ENCODE peak calls at places on chromosomes 16 and 17, in four cellular contexts. S is PC-3, E is psoas muscle, K is body of pancreas. J is an unnamed sample. For H3K4me1, the result is how much of the 10 kb centered on the place peaks cover.

GRCh38 chr17:7969434-7969833 is 33.0 kb upstream of the GUCY2D start:
- DNase-seq in S (no peak), E (no peak), K (no peak), J (no peak)

GRCh38 chr16:81180578-81180977 is 57.9 kb upstream of the BCO1 start:
- DNase-seq in S (no peak), E (no peak), K (no peak), J (no peak)

GRCh38 chr16:23595246-23595950 is 718 bp downstream of the NDUFAB1 start:
- DNase-seq in S (no peak), E (no peak), K (no peak), J (no peak)

GRCh38 chr17:81514735-81515529 is 2.3 kb upstream of the ACTG1 start:
- DNase-seq in S (peak), E (peak), K (peak), J (peak)

GRCh38 chr16:85313541-85314208 is 201.4 kb upstream of the CIBAR2 start:
- DNase-seq in S (no peak), E (no peak), K (no peak), J (peak)

GRCh38 chr17:50101346-50102163 is 6.4 kb downstream of the PDK2 start:
- DNase-seq in S (no peak), E (peak), K (peak), J (peak)

GRCh38 chr16:11325404-11326083 is 19.7 kb upstream of the RMI2 start:
- DNase-seq in S (no peak), E (no peak), K (no peak), J (no peak)

GRCh38 chr16:24610421-24610765 is 71.0 kb downstream of the RBBP6 start:
- DNase-seq in S (peak), E (peak), K (peak), J (no peak)

GRCh38 chr17:51371732-51372151 is 111.4 kb downstream of the UTP18 start:
- DNase-seq in S (peak), E (no peak), K (peak), J (peak)

GRCh38 chr17:47210105-47210504 is 957 bp downstream of the MYL4 start:
- DNase-seq in S (no peak), E (no peak), K (no peak), J (peak)

GRCh38 chr17:17150450-17150804 is 55.7 kb downstream of the PLD6 start:
- DNase-seq in S (no peak), E (no peak), K (no peak), J (no peak)

GRCh38 chr17:79802039-79802735 is 5.3 kb upstream of the CBX8 start:
- DNase-seq in S (no peak), E (no peak), K (no peak), J (no peak)

GRCh38 chr16:75570351-75571104 is 4.3 kb downstream of the GABARAPL2 start:
- DNase-seq in S (no peak), E (no peak), K (no peak), J (no peak)
- H3K4me1 ChIP-seq in S (under half), E (under half), K (under half), J (under half)

GRCh38 chr16:12672986-12673385 is 130.7 kb downstream of the CPPED1 start:
- DNase-seq in S (no peak), E (no peak), K (no peak), J (no peak)

GRCh38 chr16:12674096-12674495 is 129.6 kb downstream of the CPPED1 start:
- DNase-seq in S (no peak), E (no peak), K (no peak), J (no peak)

GRCh38 chr16:12673466-12673865 is 130.2 kb downstream of the CPPED1 start:
- DNase-seq in S (no peak), E (no peak), K (no peak), J (no peak)

GRCh38 chr16:12675852-12676251 is 127.8 kb downstream of the CPPED1 start:
- DNase-seq in S (no peak), E (no peak), K (no peak), J (no peak)

DNA sequence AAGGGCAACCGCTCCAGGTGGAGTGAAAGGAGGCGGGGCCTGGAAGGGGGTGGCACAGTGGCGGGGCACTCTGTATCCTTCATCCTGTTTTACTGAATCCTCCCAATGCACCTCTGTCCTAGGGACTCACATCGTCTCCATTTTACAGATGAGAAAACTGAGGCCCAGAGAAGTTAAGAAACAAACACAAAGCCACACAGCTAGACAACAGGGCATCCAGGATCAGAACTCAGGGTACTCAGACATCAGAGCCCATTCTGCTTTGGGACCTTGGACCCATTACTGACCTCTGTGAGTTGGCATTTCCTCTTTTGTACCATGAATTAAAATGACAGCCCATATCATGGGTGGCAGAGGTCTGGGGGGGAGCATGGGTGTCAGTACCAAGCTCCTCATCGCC is 129.2 kb downstream of the CPPED1 start:
- DNase-seq in S (no peak), E (no peak), K (no peak), J (no peak)
- H3K4me1 ChIP-seq in S (under half), E (under half), K (under half), J (under half)

GRCh38 chr16:2514333-2515179 is 804 bp downstream of the ATP6V0C start:
- DNase-seq in S (no peak), E (no peak), K (peak), J (peak)
- H3K4me1 ChIP-seq in S (under half), E (under half), K (half or more), J (half or more)

DNA sequence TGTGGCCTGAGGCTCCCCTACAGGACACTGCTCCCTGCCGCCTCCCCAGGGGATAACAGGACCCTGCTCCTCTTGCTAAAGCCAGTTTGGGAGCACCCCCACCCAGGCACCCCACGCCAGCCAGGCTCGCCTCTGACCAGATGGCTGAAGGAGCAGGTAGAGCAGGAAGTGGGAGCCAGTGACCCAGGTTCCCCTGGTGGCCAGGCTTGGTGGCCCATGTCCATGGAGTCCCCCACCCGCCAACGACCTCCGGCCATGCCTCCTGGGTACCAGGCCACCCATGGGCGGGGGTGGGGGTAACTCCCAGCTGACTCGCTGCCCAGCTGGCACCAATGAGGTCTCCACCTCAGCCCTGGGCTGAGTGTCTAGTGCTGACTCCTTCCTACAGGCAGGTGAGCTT is 10.0 kb downstream of the BCAR1 start:
- DNase-seq in S (no peak), E (peak), K (no peak), J (no peak)
- H3K4me1 ChIP-seq in S (under half), E (half or more), K (half or more), J (half or more)

GRCh38 chr17:76432004-76432403 is 20.9 kb downstream of the UBE2O start:
- DNase-seq in S (no peak), E (no peak), K (no peak), J (no peak)
- H3K4me1 ChIP-seq in S (under half), E (half or more), K (under half), J (under half)

DNA sequence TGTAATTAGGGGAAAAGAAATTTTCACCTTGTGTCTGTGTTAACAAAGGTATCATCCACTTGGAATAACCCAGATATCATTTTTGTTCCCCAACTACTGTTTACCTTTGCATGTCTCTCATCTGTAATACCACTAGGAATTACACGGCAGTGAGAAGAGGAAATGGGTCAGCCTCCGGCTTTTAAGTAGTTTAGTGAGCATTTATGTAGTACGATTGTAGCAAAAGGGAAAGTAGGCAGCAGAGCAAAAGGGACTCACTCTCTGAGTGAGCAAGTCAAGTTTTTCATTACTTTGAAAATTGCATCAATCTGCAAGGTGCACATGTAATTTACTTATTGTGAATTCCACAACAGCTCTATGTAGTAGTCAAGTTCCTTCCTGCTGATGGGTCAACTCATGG is 11.2 kb downstream of the PHF12 start:
- DNase-seq in S (no peak), E (no peak), K (no peak), J (no peak)
- H3K4me1 ChIP-seq in S (under half), E (half or more), K (half or more), J (under half)

J was measured in thyroid gland.